ENCODE peak calls at places on chromosome 12, in four cellular contexts. I, H, A and M are unnamed samples.
A peak's percentile ranks its signal among the peaks of the same experiment; 100 is the strongest.

GRCh38 chr12:120955232-120955631 is 23.1 kb upstream of the HNF1A start:
- DNase-seq in I (no peak), H (no peak), A (no peak), M (no peak)

GRCh38 chr12:46154221-46154975 is 114.4 kb downstream of the SLC38A1 start:
- DNase-seq in I (no peak), H (no peak), A (no peak), M (peak; percentile 81)

GRCh38 chr12:121805171-121805687 is 1.4 kb downstream of the SETD1B start:
- DNase-seq in I (no peak), H (no peak), A (no peak), M (no peak)

GRCh38 chr12:110533607-110534006 is 31.5 kb downstream of the RAD9B start:
- DNase-seq in I (no peak), H (no peak), A (no peak), M (peak; percentile 92)

GRCh38 chr12:50282581-50283229 is 615 bp downstream of the LIMA1 start:
- DNase-seq in I (no peak), H (no peak), A (no peak), M (peak; percentile 77)

GRCh38 chr12:112427760-112428159 is 9.0 kb downstream of the PTPN11 start:
- DNase-seq in I (no peak), H (no peak), A (no peak), M (no peak)

GRCh38 chr12:42766754-42767153 is 177.2 kb upstream of the PRICKLE1 start:
- DNase-seq in I (no peak), H (no peak), A (no peak), M (no peak)

GRCh38 chr12:58741226-58741625 is 179.1 kb downstream of the LRIG3 start:
- DNase-seq in I (no peak), H (no peak), A (no peak), M (no peak)

GRCh38 chr12:113467514-113468364 is 3.9 kb downstream of the LHX5 start:
- DNase-seq in I (peak; percentile 37), H (no peak), A (peak; percentile 82), M (no peak)

GRCh38 chr12:131421506-131422184 is 289.2 kb upstream of the SFSWAP start:
- DNase-seq in I (no peak), H (no peak), A (no peak), M (no peak)

GRCh38 chr12:7155471-7156034 is 25.4 kb downstream of the CLSTN3 start:
- DNase-seq in I (no peak), H (no peak), A (no peak), M (no peak)

GRCh38 chr12:89350260-89350659 is 2.0 kb downstream of the DUSP6 start:
- DNase-seq in I (no peak), H (no peak), A (no peak), M (no peak)

GRCh38 chr12:6917491-6918231 is 3.3 kb downstream of the ENO2 start:
- DNase-seq in I (no peak), H (no peak), A (no peak), M (peak; percentile 65)

GRCh38 chr12:75289678-75290200 is 40.4 kb downstream of the CAPS2 start:
- DNase-seq in I (no peak), H (no peak), A (no peak), M (peak; percentile 31)

GRCh38 chr12:96862326-96862725 is 44.7 kb upstream of the NEDD1 start:
- DNase-seq in I (no peak), H (no peak), A (no peak), M (no peak)
- H3K27ac ChIP-seq in I (no peak overlapping the region), H (no peak overlapping the region), A (no peak overlapping the region), M (no peak overlapping the region)

GRCh38 chr12:96482086-96482485 is 7.3 kb upstream of the CFAP54 start:
- DNase-seq in I (no peak), H (no peak), A (no peak), M (no peak)
- TF ChIP-seq CHD1 in I (no peak), H (no peak), A (no peak), M (no peak)

DNA sequence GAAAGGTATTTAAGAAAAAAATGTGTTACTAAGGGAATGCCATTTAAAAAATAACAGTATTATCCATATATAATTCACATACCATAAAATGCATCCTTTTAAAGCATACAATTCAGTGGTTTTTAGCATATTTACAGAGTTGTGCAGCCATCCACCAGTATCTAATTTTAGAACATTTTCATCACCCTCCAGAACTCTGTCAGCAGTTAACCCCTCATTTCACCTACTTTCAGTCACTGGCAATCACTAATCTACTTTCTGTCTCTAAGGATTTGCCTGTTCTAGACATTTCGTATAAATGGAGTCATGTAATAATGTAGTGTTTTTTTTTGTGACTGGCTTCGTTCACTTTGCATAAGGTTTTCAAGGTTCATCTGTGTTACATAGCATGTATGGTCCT is 33.4 kb downstream of the TBC1D15 start:
- DNase-seq in I (no peak), H (no peak), A (no peak), M (no peak)
- H3K27ac ChIP-seq in I (no peak overlapping the region), H (no peak overlapping the region), A (no peak overlapping the region), M (no peak overlapping the region)

GRCh38 chr12:123861392-123861791 is 99.3 kb downstream of the DNAH10 start:
- DNase-seq in I (no peak), H (no peak), A (no peak), M (no peak)

DNA sequence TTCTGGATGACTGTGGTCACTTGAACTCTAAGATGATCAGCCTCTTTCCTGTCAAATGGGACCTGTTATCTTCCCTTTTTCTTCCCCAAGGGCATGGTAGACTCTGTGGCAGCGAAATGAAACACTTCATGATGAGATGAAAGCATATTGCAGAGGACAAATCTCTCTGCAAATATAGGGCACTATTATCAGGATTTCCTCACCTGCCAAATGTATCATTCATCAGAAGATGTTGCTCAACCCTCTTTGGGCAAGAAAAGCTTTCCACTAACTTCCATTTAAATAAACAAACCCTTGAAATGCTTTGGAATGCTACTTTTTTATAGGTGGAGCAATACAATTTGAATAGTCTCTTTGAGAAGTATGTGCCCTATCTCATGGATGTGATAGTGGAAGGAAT is 105.0 kb downstream of the DNAH10 start:
- DNase-seq in I (no peak), H (no peak), A (no peak), M (no peak)
- TF ChIP-seq CHD1 in I (no peak), H (no peak), A (no peak), M (no peak)

DNA sequence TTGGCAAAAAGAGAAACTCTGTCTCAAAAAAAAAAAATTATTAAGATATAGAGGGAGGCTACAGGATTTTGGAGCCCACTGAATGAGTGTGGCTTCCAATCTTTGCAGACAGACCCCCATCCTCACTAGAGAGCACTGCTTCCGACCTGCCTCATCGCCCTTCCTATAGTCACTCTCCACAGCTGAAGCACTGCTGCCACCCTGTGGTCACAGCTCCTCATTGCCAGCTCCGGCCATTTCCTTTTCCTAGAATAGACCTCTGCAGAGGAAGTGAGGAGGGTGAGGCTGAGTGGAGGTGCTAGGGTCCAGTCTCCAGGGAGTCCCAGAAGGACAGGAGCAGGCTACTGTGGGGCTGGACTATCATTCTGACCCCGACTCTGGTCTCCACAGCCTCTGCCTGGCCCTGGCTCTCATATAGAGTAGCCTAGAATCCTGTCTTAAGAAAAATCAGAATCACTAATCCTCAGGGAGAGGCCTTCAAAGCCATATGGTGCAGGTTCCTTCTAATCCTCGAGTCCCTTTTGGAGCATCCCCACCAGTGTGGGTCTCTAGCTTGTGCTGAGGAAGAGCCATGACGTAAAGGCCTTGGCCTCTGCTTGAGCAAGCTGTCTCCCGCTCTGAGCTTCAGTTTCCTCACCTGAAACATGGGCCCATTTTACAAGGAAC is 1.4 kb upstream of the NPFF start:
- DNase-seq in I (peak; percentile 85), H (peak; percentile 60), A (peak; percentile 97), M (peak; percentile 67)
- H3K27ac ChIP-seq in I (peak overlapping the region; percentile 14), H (no peak overlapping the region), A (no peak overlapping the region), M (no peak overlapping the region)

GRCh38 chr12:47844264-47845020 is 24.7 kb upstream of the HDAC7 start:
- DNase-seq in I (no peak), H (no peak), A (no peak), M (no peak)
- TF ChIP-seq CHD1 in I (no peak), H (no peak), A (no peak), M (no peak)